ENCODE peak calls at places on chromosomes 6 and 20, in ten cellular contexts. W, N, G, H, Q, V, R, Z, K and P are unnamed samples.

GRCh38 chr20:35339007-35339406 is 46.8 kb upstream of the FAM83C start:
- DNase-seq in W (no peak), N (no peak), G (peak; percentile 95), H (no peak), Q (peak; percentile 91), V (no peak), R (no peak), Z (no peak), K (no peak), P (peak; percentile 87)

GRCh38 chr20:44912189-44912588 is 2.3 kb downstream of the PABPC1L start:
- DNase-seq in W (no peak), N (no peak), G (no peak), H (no peak), Q (no peak), V (no peak), R (no peak), Z (no peak), K (no peak), P (no peak)

GRCh38 chr20:48634641-48635040 is 193.2 kb downstream of the PREX1 start:
- DNase-seq in W (no peak), N (no peak), G (no peak), H (no peak), Q (no peak), V (no peak), R (no peak), Z (no peak), K (peak; percentile 26), P (no peak)

GRCh38 chr6:110459137-110459536 is 17.3 kb downstream of the SLC22A16 start:
- DNase-seq in W (no peak), N (no peak), G (no peak), H (no peak), Q (no peak), V (no peak), R (no peak), Z (no peak), K (no peak), P (no peak)

GRCh38 chr20:36855241-36855657 is 20.7 kb upstream of the TLDC2 start:
- DNase-seq in W (no peak), N (no peak), G (no peak), H (no peak), Q (peak; percentile 54), V (no peak), R (no peak), Z (no peak), K (no peak), P (no peak)

GRCh38 chr20:21557246-21557982 is 43.5 kb upstream of the NKX2-2 start:
- DNase-seq in W (no peak), N (no peak), G (no peak), H (no peak), Q (no peak), V (no peak), R (no peak), Z (no peak), K (no peak), P (no peak)

GRCh38 chr20:51128198-51128597 is 105.3 kb upstream of the KCNG1 start:
- DNase-seq in W (no peak), N (no peak), G (peak; percentile 90), H (no peak), Q (peak; percentile 95), V (no peak), R (no peak), Z (no peak), K (no peak), P (peak; percentile 29)

GRCh38 chr6:30684386-30685156 is 1.9 kb downstream of the PPP1R18 start:
- DNase-seq in W (no peak), N (no peak), G (peak; percentile 29), H (no peak), Q (peak; percentile 59), V (no peak), R (no peak), Z (no peak), K (peak; percentile 80), P (no peak)

GRCh38 chr20:45924391-45925261 is 9.9 kb upstream of the PCIF1 start:
- DNase-seq in W (no peak), N (no peak), G (peak; percentile 64), H (no peak), Q (peak; percentile 73), V (no peak), R (no peak), Z (no peak), K (no peak), P (no peak)

GRCh38 chr6:142302427-142303190 is 802 bp downstream of the ADGRG6 start:
- DNase-seq in W (no peak), N (peak; percentile 36), G (no peak), H (peak; percentile 45), Q (no peak), V (no peak), R (no peak), Z (no peak), K (no peak), P (no peak)

GRCh38 chr6:149373511-149373910 is 26.6 kb upstream of the SUMO4 start:
- DNase-seq in W (no peak), N (no peak), G (no peak), H (no peak), Q (no peak), V (no peak), R (no peak), Z (no peak), K (no peak), P (no peak)

GRCh38 chr6:82381278-82381677 is 17.7 kb downstream of the TPBG start:
- DNase-seq in W (peak; percentile 26), N (no peak), G (no peak), H (no peak), Q (no peak), V (no peak), R (no peak), Z (no peak), K (no peak), P (no peak)

GRCh38 chr6:108518714-108519576 is 41.8 kb upstream of the FOXO3 start:
- DNase-seq in W (peak; percentile 52), N (no peak), G (peak; percentile 10), H (peak; percentile 76), Q (peak; percentile 55), V (no peak), R (no peak), Z (no peak), K (no peak), P (no peak)

GRCh38 chr6:156848533-156848932 is 71.4 kb downstream of the ARID1B start:
- DNase-seq in W (peak; percentile 38), N (no peak), G (peak; percentile 50), H (no peak), Q (no peak), V (no peak), R (no peak), Z (no peak), K (no peak), P (no peak)

GRCh38 chr6:19827247-19827646 is 9.9 kb upstream of the ID4 start:
- DNase-seq in W (no peak), N (no peak), G (no peak), H (no peak), Q (no peak), V (no peak), R (no peak), Z (no peak), K (no peak), P (no peak)

GRCh38 chr6:123668965-123669591 is 32.3 kb upstream of the TRDN start:
- DNase-seq in W (no peak), N (no peak), G (no peak), H (no peak), Q (no peak), V (no peak), R (no peak), Z (no peak), K (no peak), P (no peak)

GRCh38 chr6:45681860-45682488 is 304.2 kb upstream of the SUPT3H start:
- DNase-seq in W (no peak), N (no peak), G (no peak), H (no peak), Q (peak; percentile 48), V (no peak), R (no peak), Z (peak; percentile 23), K (peak; percentile 80), P (no peak)

DNA sequence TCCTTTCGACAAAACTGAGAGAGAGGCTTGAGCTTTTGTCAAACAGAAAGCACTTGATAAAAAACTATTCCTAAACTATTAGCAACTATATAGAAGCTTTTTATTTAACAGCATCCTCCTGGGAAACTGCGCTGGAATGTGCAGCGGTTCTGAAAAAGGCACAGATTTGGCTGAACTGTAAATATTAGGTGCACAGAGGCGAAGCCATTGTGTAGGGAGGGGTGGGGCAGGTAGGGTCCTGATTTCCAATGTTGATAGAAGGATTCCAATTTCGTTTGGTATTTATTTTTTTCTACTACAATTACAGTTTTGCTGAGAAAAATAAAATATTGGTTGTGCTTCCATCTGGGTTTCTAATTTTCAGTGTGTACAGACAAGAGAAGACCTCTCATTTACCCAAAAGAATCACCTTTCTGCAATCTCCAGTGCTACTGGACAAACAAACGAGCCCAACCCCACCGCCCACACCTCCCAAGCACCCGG is 688 bp upstream of the SH3BGRL2 start:
- DNase-seq in W (no peak), N (no peak), G (no peak), H (no peak), Q (no peak), V (no peak), R (no peak), Z (no peak), K (no peak), P (no peak)
- H3K4me3 ChIP-seq in W (peak overlapping the region; percentile 81), N (peak overlapping the region; percentile 75), G (peak overlapping the region; percentile 82), H (peak overlapping the region; percentile 94), Q (peak overlapping the region; percentile 91), V (peak overlapping the region; percentile 84), R (peak overlapping the region; percentile 94), Z (peak overlapping the region; percentile 94), K (peak overlapping the region; percentile 73), P (peak overlapping the region; percentile 59)

DNA sequence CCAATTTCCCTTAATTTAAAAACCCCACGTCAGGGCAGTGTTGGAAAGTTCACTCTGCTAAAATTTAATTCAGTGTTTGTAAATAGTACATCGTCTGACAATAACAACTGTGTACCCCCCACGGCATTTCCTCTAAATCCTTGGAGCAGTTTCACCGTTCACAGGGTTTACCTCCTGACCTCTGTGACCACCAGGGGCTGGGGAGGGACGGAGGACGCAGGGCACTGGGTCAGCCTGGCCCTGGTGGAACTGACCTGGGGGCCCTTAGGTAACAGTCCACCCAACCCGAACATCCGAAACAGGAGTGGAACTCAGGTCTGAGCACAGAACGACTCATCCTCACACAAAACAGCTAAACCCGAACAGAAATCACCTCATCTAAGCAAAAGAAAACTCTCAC is 2.1 kb downstream of the ZBTB46 start:
- DNase-seq in W (no peak), N (no peak), G (no peak), H (no peak), Q (no peak), V (no peak), R (no peak), Z (no peak), K (no peak), P (no peak)
- H3K4me3 ChIP-seq in W (peak overlapping the region; percentile 93), N (peak overlapping the region; percentile 98), G (peak overlapping the region; percentile 49), H (peak overlapping the region; percentile 63), Q (no peak overlapping the region), V (peak overlapping the region; percentile 99), R (peak overlapping the region; percentile 88), Z (peak overlapping the region; percentile 84), K (peak overlapping the region; percentile 60), P (no peak overlapping the region)

GRCh38 chr20:53900380-53900999 is 169.9 kb downstream of the BCAS1 start:
- DNase-seq in W (no peak), N (no peak), G (peak; percentile 78), H (no peak), Q (peak; percentile 85), V (no peak), R (no peak), Z (no peak), K (no peak), P (peak; percentile 69)
- H3K4me3 ChIP-seq in W (no peak overlapping the region), N (no peak overlapping the region), G (no peak overlapping the region), H (no peak overlapping the region), Q (peak overlapping the region; percentile 7), V (peak overlapping the region; percentile 32), R (no peak overlapping the region), Z (no peak overlapping the region), K (no peak overlapping the region), P (no peak overlapping the region)

GRCh38 chr20:31484001-31484400 is 8.9 kb downstream of the REM1 start:
- DNase-seq in W (no peak), N (no peak), G (no peak), H (peak; percentile 96), Q (peak; percentile 47), V (no peak), R (no peak), Z (no peak), K (no peak), P (no peak)
- H3K4me3 ChIP-seq in W (no peak overlapping the region), N (no peak overlapping the region), G (no peak overlapping the region), H (peak overlapping the region; percentile 85), Q (no peak overlapping the region), V (no peak overlapping the region), R (no peak overlapping the region), Z (no peak overlapping the region), K (no peak overlapping the region), P (no peak overlapping the region)